ENCODE peak calls at places on chromosomes 12 and 14, in four cellular contexts. X is CD4-positive, alpha-beta T cell; R is foreskin keratinocyte; N is CD8-positive, alpha-beta T cell. W is an unnamed sample.

GRCh38 chr12:2649201-2650030 is 145.4 kb upstream of the FKBP4 start:
- DNase-seq in X (no peak), R (no peak), N (no peak), W (no peak)

GRCh38 chr12:50825372-50825838 is 17.3 kb upstream of the TMPRSS12 start:
- DNase-seq in X (no peak), R (peak), N (no peak), W (peak)

GRCh38 chr14:98169170-98169587 is 1102.8 kb downstream of the BCL11B start:
- DNase-seq in X (no peak), R (no peak), N (no peak), W (peak)

GRCh38 chr12:49413010-49413409 is 45.7 kb downstream of the SPATS2 start:
- DNase-seq in X (no peak), R (peak), N (no peak), W (no peak)

GRCh38 chr12:18747960-18748359 is 10.0 kb downstream of the CAPZA3 start:
- DNase-seq in X (no peak), R (peak), N (no peak), W (no peak)

GRCh38 chr14:44300911-44301310 is 206.2 kb downstream of the FSCB start:
- DNase-seq in X (no peak), R (no peak), N (no peak), W (no peak)

GRCh38 chr14:50964683-50965390 is 20.6 kb upstream of the PYGL start:
- DNase-seq in X (no peak), R (peak), N (no peak), W (no peak)

GRCh38 chr14:81433378-81433777 is 33.3 kb upstream of the STON2 start:
- DNase-seq in X (no peak), R (peak), N (no peak), W (no peak)

GRCh38 chr14:55366271-55366670 is 45.4 kb downstream of the ATG14 start:
- DNase-seq in X (no peak), R (peak), N (no peak), W (no peak)

GRCh38 chr14:67464377-67464776 is 24.1 kb downstream of the TMEM229B start:
- DNase-seq in X (no peak), R (no peak), N (no peak), W (no peak)

GRCh38 chr14:67241416-67242362 is at the start of gene PALS1:
- DNase-seq in X (no peak), R (peak), N (no peak), W (no peak)

GRCh38 chr12:124032265-124032886 is 59.4 kb downstream of the ZNF664 start:
- DNase-seq in X (no peak), R (no peak), N (no peak), W (peak)

GRCh38 chr12:79624378-79624777 is 66.4 kb downstream of the PAWR start:
- DNase-seq in X (no peak), R (no peak), N (no peak), W (no peak)

GRCh38 chr12:17020765-17021164 is 414.8 kb upstream of the LMO3 start:
- DNase-seq in X (no peak), R (no peak), N (no peak), W (no peak)

GRCh38 chr12:51225800-51226199 is 7.9 kb upstream of the POU6F1 start:
- DNase-seq in X (no peak), R (no peak), N (no peak), W (no peak)

DNA sequence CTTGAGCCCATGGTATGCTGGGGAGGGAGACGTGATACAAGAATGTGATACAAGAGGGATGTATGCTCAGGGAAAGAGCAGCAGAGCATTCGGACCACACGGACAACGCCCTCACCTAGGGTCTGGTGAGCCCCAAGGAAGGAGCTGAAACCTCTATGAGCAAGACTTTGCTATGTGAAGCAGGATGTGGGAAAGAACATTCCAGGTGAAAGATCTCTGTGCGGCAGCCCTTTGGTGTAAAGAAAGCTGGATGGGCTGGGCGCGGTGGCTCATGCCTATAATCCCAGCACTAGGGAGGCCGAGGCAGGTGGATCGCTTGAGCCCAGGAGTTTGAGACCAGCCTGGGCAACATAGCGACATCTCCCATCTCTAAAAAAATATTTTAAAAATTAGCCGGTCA is 16.9 kb upstream of the FICD start:
- DNase-seq in X (no peak), R (no peak), N (no peak), W (no peak)
- TF ChIP-seq CTCF in X (no peak), R (no peak), N (no peak), W (no peak)

DNA sequence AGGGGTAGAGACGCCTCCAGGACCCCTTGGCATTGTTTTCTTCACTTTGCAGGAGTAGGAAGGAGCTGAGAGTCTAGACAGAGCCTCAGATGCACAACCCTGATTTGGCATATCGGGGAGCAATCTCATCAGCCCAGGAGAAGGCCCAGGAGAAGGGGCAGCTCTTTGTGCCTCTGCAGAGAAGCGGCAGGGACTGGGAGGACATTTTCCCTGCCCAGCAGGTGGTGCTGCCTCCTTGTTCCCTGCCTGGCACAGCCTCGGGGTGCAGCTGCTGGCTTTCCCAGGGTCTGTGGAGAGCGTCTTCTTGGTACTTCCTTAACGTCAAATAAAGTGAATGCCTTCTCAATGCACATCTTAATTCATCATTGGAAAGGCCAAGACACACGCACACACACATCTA is 419.5 kb downstream of the TMEM121 start:
- DNase-seq in X (no peak), R (no peak), N (no peak), W (peak)
- TF ChIP-seq CTCF in X (no peak), R (no peak), N (no peak), W (peak)

DNA sequence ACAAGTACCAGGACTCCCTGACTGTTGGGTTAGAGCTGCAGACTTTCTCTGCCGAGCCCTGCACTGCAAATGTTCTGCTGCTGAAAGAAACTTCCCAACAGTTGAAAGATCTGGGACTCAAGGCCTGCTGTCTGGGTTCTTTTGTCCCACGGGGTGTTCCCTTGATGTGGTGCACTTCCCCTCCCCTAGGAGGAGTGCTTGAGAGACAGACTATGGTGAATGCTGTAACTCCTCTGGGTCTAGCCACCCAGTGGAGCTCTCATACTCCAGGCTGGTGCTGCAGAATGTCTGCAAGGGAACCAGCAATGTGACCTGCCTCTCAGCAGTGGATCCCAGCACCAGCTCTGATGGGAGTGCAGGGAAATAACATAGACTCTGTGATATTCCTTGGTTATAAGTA is 129.2 kb upstream of the SLCO1B1 start:
- DNase-seq in X (no peak), R (no peak), N (no peak), W (no peak)
- TF ChIP-seq CTCF in X (no peak), R (no peak), N (no peak), W (no peak)

GRCh38 chr12:47802312-47802711 is 17.4 kb downstream of the HDAC7 start:
- DNase-seq in X (no peak), R (no peak), N (no peak), W (no peak)
- TF ChIP-seq CTCF in X (peak), R (peak), N (peak), W (peak)

GRCh38 chr14:79543966-79544365 is 667.3 kb downstream of the DIO2 start:
- DNase-seq in X (no peak), R (peak), N (no peak), W (peak)
- TF ChIP-seq CTCF in X (no peak), R (peak), N (no peak), W (peak)